ENCODE peak calls at places on chromosomes 13 and 19, in six cellular contexts. O, U, P, Z, K and S are unnamed samples.

GRCh38 chr19:13153627-13154240 is 3.5 kb downstream of the IER2 start:
- DNase-seq in P (no peak), Z (peak; percentile 75), U (no peak), O (peak; percentile 62), K (no peak), S (peak; percentile 41)

GRCh38 chr19:30097746-30098280 is 155.8 kb downstream of the URI1 start:
- DNase-seq in O (no peak), U (no peak), Z (no peak), K (no peak), P (no peak), S (no peak)

GRCh38 chr13:102846261-102847015 is 606 bp downstream of the ERCC5 start:
- DNase-seq in Z (no peak), O (peak; percentile 52), K (peak; percentile 29), U (peak; percentile 25), P (no peak), S (peak; percentile 71)

GRCh38 chr13:20779405-20779804 is 5.6 kb upstream of the EEF1AKMT1 start:
- DNase-seq in K (no peak), P (no peak), O (no peak), Z (no peak), U (no peak), S (no peak)

GRCh38 chr13:45325806-45326205 is 15.2 kb downstream of the TPT1 start:
- DNase-seq in Z (peak; percentile 85), P (peak; percentile 71), U (peak; percentile 65), K (peak; percentile 72), O (no peak), S (no peak)

GRCh38 chr19:57664269-57665127 is 4.2 kb upstream of the ZSCAN4 start:
- DNase-seq in P (no peak), K (peak; percentile 70), U (peak; percentile 66), Z (peak; percentile 67), O (peak; percentile 47), S (peak; percentile 52)

GRCh38 chr19:31598730-31599238 is 249.5 kb upstream of the TSHZ3 start:
- DNase-seq in Z (no peak), K (no peak), O (no peak), P (no peak), U (no peak), S (no peak)

GRCh38 chr13:27349458-27349857 is 75.0 kb upstream of the GTF3A start:
- DNase-seq in U (no peak), Z (no peak), O (no peak), K (no peak), P (no peak), S (no peak)

GRCh38 chr13:45180713-45181601 is 19.9 kb downstream of the KCTD4 start:
- DNase-seq in K (no peak), P (no peak), O (no peak), U (no peak), Z (no peak), S (no peak)

GRCh38 chr13:67224148-67224846 is 5.8 kb downstream of the PCDH9 start:
- DNase-seq in O (peak; percentile 80), U (peak; percentile 73), Z (peak; percentile 74), P (peak; percentile 37), K (peak; percentile 74), S (peak; percentile 57)

GRCh38 chr19:10998045-10998533 is 37.3 kb downstream of the SMARCA4 start:
- DNase-seq in K (no peak), U (no peak), Z (no peak), P (no peak), O (peak; percentile 91), S (no peak)

GRCh38 chr13:112807653-112808376 is 118.0 kb downstream of the ATP11A start:
- DNase-seq in Z (peak; percentile 52), U (no peak), O (no peak), K (no peak), P (no peak), S (no peak)

GRCh38 chr13:112809332-112810310 is 119.8 kb downstream of the ATP11A start:
- DNase-seq in P (no peak), U (no peak), Z (peak; percentile 50), K (no peak), O (no peak), S (no peak)

GRCh38 chr13:112804374-112804773 is 114.5 kb downstream of the ATP11A start:
- DNase-seq in Z (no peak), U (no peak), P (no peak), O (no peak), K (no peak), S (no peak)

GRCh38 chr13:112808377-112809140 is 118.7 kb downstream of the ATP11A start:
- DNase-seq in K (no peak), P (no peak), U (no peak), O (no peak), Z (peak; percentile 51), S (no peak)

GRCh38 chr13:112806761-112807652 is 117.2 kb downstream of the ATP11A start:
- DNase-seq in O (no peak), U (no peak), Z (peak; percentile 51), P (no peak), K (no peak), S (no peak)
- H3K4me3 ChIP-seq in O (no peak overlapping the region), U (no peak overlapping the region), Z (no peak overlapping the region), P (no peak overlapping the region), K (no peak overlapping the region), S (no peak overlapping the region)

GRCh38 chr13:50179977-50180376 is 164.7 kb downstream of the KCNRG start:
- DNase-seq in K (no peak), Z (no peak), U (no peak), O (no peak), P (no peak), S (no peak)
- H3K4me3 ChIP-seq in K (no peak overlapping the region), Z (no peak overlapping the region), U (no peak overlapping the region), O (no peak overlapping the region), P (no peak overlapping the region), S (no peak overlapping the region)

GRCh38 chr19:14347999-14348889 is 33.0 kb upstream of the ADGRE5 start:
- DNase-seq in Z (peak; percentile 69), P (no peak), O (peak; percentile 63), K (peak; percentile 70), U (peak; percentile 62), S (peak; percentile 72)
- H3K4me3 ChIP-seq in Z (peak overlapping the region; percentile 13), P (peak overlapping the region; percentile 34), O (no peak overlapping the region), K (peak overlapping the region; percentile 14), U (peak overlapping the region; percentile 47), S (no peak overlapping the region)

GRCh38 chr19:736125-736524 is 14.8 kb upstream of the MISP start:
- DNase-seq in U (no peak), P (no peak), Z (no peak), K (no peak), O (no peak), S (no peak)
- H3K4me3 ChIP-seq in U (no peak overlapping the region), P (no peak overlapping the region), Z (no peak overlapping the region), K (no peak overlapping the region), O (no peak overlapping the region), S (no peak overlapping the region)

GRCh38 chr13:49296659-49297058 is 48.9 kb downstream of the CDADC1 start:
- DNase-seq in Z (no peak), P (no peak), O (no peak), U (no peak), K (no peak), S (no peak)

GRCh38 chr13:49302222-49302621 is 54.5 kb downstream of the CDADC1 start:
- DNase-seq in U (no peak), Z (no peak), K (no peak), O (no peak), P (no peak), S (no peak)

GRCh38 chr13:49297338-49297737 is 49.6 kb downstream of the CDADC1 start:
- DNase-seq in U (no peak), O (no peak), K (no peak), Z (no peak), P (no peak), S (no peak)

GRCh38 chr13:49300716-49301589 is 53.2 kb downstream of the CDADC1 start:
- DNase-seq in O (peak; percentile 60), U (no peak), K (peak; percentile 54), P (no peak), Z (peak; percentile 78), S (peak; percentile 63)

GRCh38 chr13:49298903-49299605 is 51.3 kb downstream of the CDADC1 start:
- DNase-seq in O (no peak), K (no peak), U (no peak), Z (no peak), P (no peak), S (no peak)
- H3K4me3 ChIP-seq in O (no peak overlapping the region), K (no peak overlapping the region), U (no peak overlapping the region), Z (no peak overlapping the region), P (no peak overlapping the region), S (no peak overlapping the region)

GRCh38 chr19:48113190-48113917 is 2.7 kb upstream of the PLA2G4C start:
- DNase-seq in P (no peak), Z (no peak), O (no peak), U (no peak), K (no peak), S (no peak)

GRCh38 chr19:48110350-48110966 is at the start of gene PLA2G4C:
- DNase-seq in U (peak; percentile 92), P (peak; percentile 69), Z (peak; percentile 96), K (peak; percentile 93), O (peak; percentile 92), S (peak; percentile 88)

GRCh38 chr19:48108997-48109782 is 1.4 kb downstream of the PLA2G4C start:
- DNase-seq in P (no peak), U (no peak), Z (no peak), O (no peak), K (no peak), S (no peak)

GRCh38 chr19:48111280-48111679 is 663 bp upstream of the PLA2G4C start:
- DNase-seq in K (no peak), O (no peak), P (no peak), U (no peak), Z (no peak), S (no peak)
- H3K4me3 ChIP-seq in K (peak overlapping the region; percentile 68), O (peak overlapping the region; percentile 64), P (no peak overlapping the region), U (peak overlapping the region; percentile 67), Z (peak overlapping the region; percentile 53), S (no peak overlapping the region)

DNA sequence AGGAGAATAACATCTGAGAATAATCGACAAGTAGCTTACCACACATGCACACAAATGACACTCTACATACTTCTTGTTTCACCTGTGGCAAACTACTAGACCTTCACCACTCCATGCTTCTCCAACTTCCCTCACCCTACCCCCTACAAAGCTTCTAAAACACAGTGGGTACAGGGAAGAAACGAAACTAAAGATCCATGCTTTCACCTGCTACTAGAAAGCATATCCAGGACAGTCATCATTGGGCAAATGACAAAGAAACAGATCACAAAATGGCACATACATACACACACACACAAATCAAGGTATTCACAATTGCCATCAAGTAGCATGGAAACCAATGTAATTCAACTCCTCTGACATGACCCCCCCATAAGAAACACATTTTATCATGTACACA is 10.6 kb downstream of the BRD4 start:
- DNase-seq in P (no peak), Z (no peak), K (no peak), O (no peak), U (no peak), S (no peak)
- H3K4me3 ChIP-seq in P (no peak overlapping the region), Z (no peak overlapping the region), K (no peak overlapping the region), O (no peak overlapping the region), U (no peak overlapping the region), S (no peak overlapping the region)

GRCh38 chr13:43816401-43816889 is 29.7 kb upstream of the ENOX1 start:
- DNase-seq in P (no peak), O (no peak), U (no peak), Z (no peak), K (no peak), S (no peak)

DNA sequence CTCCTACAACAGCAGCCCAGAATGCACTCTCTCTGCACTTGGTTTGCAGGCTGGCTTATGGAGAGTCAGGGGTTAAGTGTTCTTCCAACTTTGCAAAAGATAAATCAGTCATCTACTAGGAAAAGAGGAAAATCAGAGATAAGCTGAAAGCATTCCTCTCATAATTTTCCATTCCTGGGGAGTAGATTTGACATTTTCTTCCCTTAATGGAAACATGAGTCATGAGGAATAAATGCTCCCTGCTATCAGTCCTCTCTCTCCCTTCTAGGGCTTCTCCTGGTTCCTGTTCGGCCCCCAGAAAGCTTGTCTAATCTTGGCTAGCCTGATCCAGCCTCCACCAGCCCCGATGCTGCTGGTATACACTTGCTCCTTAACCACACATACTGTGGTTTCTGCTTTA is 28.4 kb upstream of the ENOX1 start:
- DNase-seq in O (no peak), U (no peak), P (no peak), K (peak; percentile 40), Z (no peak), S (no peak)
- H3K4me3 ChIP-seq in O (no peak overlapping the region), U (no peak overlapping the region), P (no peak overlapping the region), K (no peak overlapping the region), Z (no peak overlapping the region), S (no peak overlapping the region)